ENCODE peak calls at places on chromosome 11, in five cellular contexts. Y is GM20000, E is NCI-H1436, H is tibial nerve, A is astrocyte of the spinal cord. Q is an unnamed sample.

GRCh38 chr11:86688398-86689179 is 16.2 kb upstream of the ME3 start:
- DNase-seq in Y (no peak), E (no peak), H (no peak), A (peak), Q (peak)

GRCh38 chr11:75597636-75598035 is 35.6 kb downstream of the SERPINH1 start:
- DNase-seq in Y (peak), E (peak), H (no peak), A (peak), Q (peak)

GRCh38 chr11:104581246-104581980 is 316.8 kb downstream of the CASP12 start:
- DNase-seq in Y (no peak), E (no peak), H (no peak), A (peak), Q (no peak)

GRCh38 chr11:68970921-68971636 is 9.7 kb downstream of the MRGPRD start:
- DNase-seq in Y (no peak), E (no peak), H (no peak), A (no peak), Q (no peak)

GRCh38 chr11:94504689-94505293 is 7.5 kb upstream of the C11orf97 start:
- DNase-seq in Y (peak), E (peak), H (no peak), A (peak), Q (peak)

GRCh38 chr11:111912535-111912934 is at the start of gene HSPB2:
- DNase-seq in Y (no peak), E (no peak), H (no peak), A (no peak), Q (no peak)

GRCh38 chr11:69893631-69894030 is 74.4 kb upstream of the FGF3 start:
- DNase-seq in Y (no peak), E (no peak), H (no peak), A (no peak), Q (no peak)

GRCh38 chr11:36308577-36308976 is 12.5 kb downstream of the PRR5L start:
- DNase-seq in Y (no peak), E (no peak), H (no peak), A (no peak), Q (no peak)

GRCh38 chr11:36478700-36479329 is 31.3 kb downstream of the TRAF6 start:
- DNase-seq in Y (no peak), E (peak), H (no peak), A (peak), Q (peak)

GRCh38 chr11:1916132-1916985 is 3.1 kb upstream of the TNNT3 start:
- DNase-seq in Y (peak), E (no peak), H (peak), A (no peak), Q (no peak)

GRCh38 chr11:114439229-114440120 is at the start of gene REXO2:
- DNase-seq in Y (peak), E (peak), H (peak), A (peak), Q (peak)

GRCh38 chr11:109963101-109963500 is 130.1 kb upstream of the ZC3H12C start:
- DNase-seq in Y (no peak), E (no peak), H (no peak), A (no peak), Q (no peak)

GRCh38 chr11:1782831-1783724 is 19.4 kb upstream of the CTSD start:
- DNase-seq in Y (no peak), E (no peak), H (no peak), A (peak), Q (peak)

GRCh38 chr11:45662665-45663485 is 2.5 kb downstream of the CHST1 start:
- DNase-seq in Y (no peak), E (no peak), H (no peak), A (peak), Q (peak)

GRCh38 chr11:26947379-26947844 is 46.5 kb upstream of the FIBIN start:
- DNase-seq in Y (no peak), E (no peak), H (peak), A (peak), Q (peak)

GRCh38 chr11:111736621-111737055 is 29.6 kb downstream of the PPP2R1B start:
- DNase-seq in Y (no peak), E (no peak), H (no peak), A (no peak), Q (no peak)

GRCh38 chr11:34214961-34215805 is 109.8 kb downstream of the NAT10 start:
- DNase-seq in Y (no peak), E (no peak), H (no peak), A (peak), Q (peak)

GRCh38 chr11:2300936-2301630 is 635 bp downstream of the C11orf21 start:
- DNase-seq in Y (no peak), E (no peak), H (no peak), A (no peak), Q (no peak)

GRCh38 chr11:95821640-95822039 is 31.3 kb downstream of the CEP57 start:
- DNase-seq in Y (no peak), E (no peak), H (no peak), A (peak), Q (no peak)

GRCh38 chr11:67276821-67277230 is 10.6 kb downstream of the GRK2 start:
- DNase-seq in Y (no peak), E (no peak), H (no peak), A (peak), Q (no peak)

GRCh38 chr11:63920126-63920869 is 3.3 kb upstream of the RCOR2 start:
- DNase-seq in Y (peak), E (no peak), H (no peak), A (no peak), Q (no peak)

GRCh38 chr11:94792453-94792852 is 24.3 kb downstream of the AMOTL1 start:
- DNase-seq in Y (no peak), E (no peak), H (no peak), A (no peak), Q (no peak)

GRCh38 chr11:118349475-118349874 is 5.3 kb downstream of the CD3G start:
- DNase-seq in Y (no peak), E (no peak), H (no peak), A (no peak), Q (no peak)

Q was measured in H4.